ENCODE peak calls at places on chromosomes 3 and 15, in ten cellular contexts. R is cardiac fibroblast; M is GM10248; W is lung; Y is tibial nerve; Z is type B pancreatic cell; X is AG09319; C is heart right ventricle; J is CD4-positive, alpha-beta T cell; H is fibroblast of pulmonary artery. I is an unnamed sample.
A peak's percentile ranks its signal among the peaks of the same experiment; 100 is the strongest.

GRCh38 chr3:150528359-150528797 is 17.9 kb downstream of the SERP1 start:
- DNase-seq in Z (no peak), X (peak; percentile 30), H (peak; percentile 58), Y (no peak), W (no peak), R (peak; percentile 70), M (peak; percentile 26), C (no peak), J (no peak), I (no peak)

GRCh38 chr15:91208366-91208765 is 108.3 kb downstream of the SV2B start:
- DNase-seq in Y (no peak), X (no peak), Z (no peak), J (no peak), W (no peak), M (no peak), C (no peak), R (no peak), H (no peak), I (no peak)

GRCh38 chr15:91482799-91483198 is 370.7 kb upstream of the SLCO3A1 start:
- DNase-seq in J (no peak), W (no peak), C (no peak), M (no peak), R (no peak), X (no peak), Y (no peak), H (no peak), Z (no peak), I (no peak)

GRCh38 chr3:98013428-98014349 is 21.4 kb downstream of the GABRR3 start:
- DNase-seq in M (no peak), Y (no peak), H (peak; percentile 26), X (peak; percentile 57), W (no peak), J (no peak), Z (no peak), R (no peak), C (no peak), I (no peak)

GRCh38 chr3:57951106-57951882 is 56.9 kb upstream of the FLNB start:
- DNase-seq in H (peak; percentile 87), M (peak; percentile 31), J (no peak), Y (peak; percentile 64), C (peak; percentile 64), W (peak; percentile 61), Z (no peak), X (no peak), R (peak; percentile 85), I (peak; percentile 84)

GRCh38 chr15:85582719-85583089 is 202.3 kb downstream of the AKAP13 start:
- DNase-seq in X (no peak), H (no peak), Y (peak; percentile 58), R (peak; percentile 71), C (peak; percentile 40), M (peak; percentile 44), W (no peak), J (peak; percentile 69), Z (no peak), I (no peak)

GRCh38 chr15:64883097-64883581 is 28.6 kb upstream of the ANKDD1A start:
- DNase-seq in H (peak; percentile 55), X (no peak), C (no peak), Z (no peak), M (peak; percentile 78), W (no peak), R (peak; percentile 74), Y (no peak), J (no peak), I (no peak)

GRCh38 chr15:65337436-65338070 is 33.1 kb downstream of the RNU5B-1 start:
- DNase-seq in W (no peak), R (no peak), C (no peak), Y (no peak), Z (no peak), M (no peak), X (no peak), J (no peak), H (no peak), I (no peak)

GRCh38 chr3:32454111-32454510 is 48.5 kb downstream of the CMTM6 start:
- DNase-seq in H (no peak), X (no peak), R (no peak), M (no peak), C (no peak), J (no peak), Y (no peak), Z (no peak), W (no peak), I (no peak)

GRCh38 chr15:62277816-62278394 is 112.8 kb upstream of the C2CD4B start:
- DNase-seq in H (no peak), M (no peak), W (no peak), Y (no peak), Z (no peak), C (no peak), J (no peak), R (no peak), X (no peak), I (no peak)

GRCh38 chr3:23174426-23175039 is 28.6 kb upstream of the UBE2E2 start:
- DNase-seq in Z (no peak), X (no peak), M (no peak), R (peak; percentile 11), H (peak; percentile 66), Y (no peak), W (no peak), J (no peak), C (peak; percentile 29), I (no peak)

GRCh38 chr3:71582612-71583568 is 638 bp downstream of the FOXP1 start:
- DNase-seq in W (peak; percentile 75), Y (peak; percentile 62), R (peak; percentile 46), H (no peak), C (peak; percentile 82), M (peak; percentile 33), X (no peak), Z (peak; percentile 80), J (peak; percentile 59), I (peak; percentile 86)

GRCh38 chr3:131540143-131540542 is 37.4 kb upstream of the MRPL3 start:
- DNase-seq in Y (no peak), Z (no peak), R (no peak), H (no peak), J (no peak), M (no peak), C (no peak), X (no peak), W (no peak), I (no peak)
- TF ChIP-seq CTCF in Y (no peak), Z (no peak), R (no peak), H (no peak), J (no peak), M (no peak), C (no peak), X (no peak), W (no peak), I (no peak)

DNA sequence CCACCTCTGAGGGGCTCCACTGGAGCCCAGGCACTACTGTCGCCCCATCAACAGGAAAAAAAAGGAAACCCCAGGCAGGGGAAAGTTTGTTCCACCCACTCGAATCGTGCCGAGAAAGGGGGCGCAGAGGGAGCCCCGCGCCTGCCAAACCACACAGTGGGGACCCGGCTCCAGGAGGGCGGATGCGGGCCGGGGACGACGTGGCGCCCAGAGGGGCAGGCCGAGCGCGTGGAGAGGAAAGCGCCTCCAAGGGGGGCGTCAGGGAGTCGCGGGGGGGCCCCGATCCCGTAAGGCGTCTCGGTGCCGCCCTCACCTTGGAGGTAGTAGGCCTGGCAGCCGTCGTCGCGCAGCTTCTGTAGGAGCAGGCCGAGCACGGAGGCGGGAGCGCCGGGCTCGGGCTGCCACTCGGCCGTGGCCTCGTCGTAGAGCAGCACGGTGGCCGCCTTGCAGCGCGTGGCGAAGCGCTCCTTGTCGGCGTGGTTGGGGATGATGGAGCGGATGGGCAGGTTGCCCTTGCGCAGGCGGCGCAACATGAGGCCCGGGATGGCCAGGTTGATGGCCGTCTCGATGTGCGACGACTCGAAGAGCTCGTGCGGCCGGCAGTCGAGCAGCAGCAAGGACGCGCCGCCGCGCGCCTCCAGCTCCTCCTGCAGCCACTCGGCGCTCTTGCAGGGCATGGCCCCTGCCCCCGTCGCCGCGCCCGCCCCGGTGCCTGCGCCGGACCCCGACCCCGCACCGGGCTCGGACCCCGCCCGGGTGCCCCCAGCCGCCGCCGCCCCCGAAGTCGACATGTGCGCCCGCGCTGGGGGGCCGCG is 627 bp downstream of the DUSP7 start:
- DNase-seq in J (peak; percentile 22), R (peak; percentile 57), H (peak; percentile 62), W (no peak), Z (no peak), M (peak; percentile 52), X (no peak), C (peak; percentile 57), Y (no peak), I (no peak)
- TF ChIP-seq CTCF in J (no peak), R (no peak), H (peak; percentile 9), W (no peak), Z (peak; percentile 42), M (peak; percentile 30), X (peak; percentile 12), C (no peak), Y (peak; percentile 12), I (no peak)

DNA sequence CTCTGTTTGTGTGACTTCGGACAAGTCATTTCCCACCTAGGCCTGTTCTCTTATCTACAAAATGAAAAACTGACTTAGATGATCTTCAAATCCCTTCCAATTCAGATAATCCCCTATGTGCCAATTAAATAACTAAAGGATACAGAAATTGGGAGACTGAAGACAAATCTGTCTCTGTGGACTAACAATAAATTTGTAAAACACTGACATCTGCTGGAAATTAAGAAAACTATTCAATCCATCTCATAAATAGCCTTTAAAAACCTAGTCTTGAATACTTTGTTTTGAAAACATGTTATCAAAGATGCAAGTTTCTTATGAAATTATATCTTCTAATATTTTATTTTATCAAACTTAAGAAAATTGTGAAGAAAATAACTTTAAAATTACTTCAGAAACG is 38.3 kb downstream of the MTHFS start:
- DNase-seq in C (no peak), J (no peak), Y (no peak), Z (no peak), R (peak; percentile 33), W (no peak), M (no peak), H (peak; percentile 27), X (no peak), I (no peak)
- TF ChIP-seq CTCF in C (no peak), J (no peak), Y (no peak), Z (peak; percentile 58), R (no peak), W (no peak), M (peak; percentile 27), H (peak; percentile 36), X (peak; percentile 11), I (no peak)

GRCh38 chr3:14274537-14274936 is 95.9 kb downstream of the LSM3 start:
- DNase-seq in H (no peak), Y (no peak), J (no peak), X (no peak), R (no peak), C (no peak), Z (no peak), M (no peak), W (no peak), I (no peak)

GRCh38 chr3:14275962-14276909 is 97.6 kb downstream of the LSM3 start:
- DNase-seq in X (no peak), M (no peak), Y (no peak), W (no peak), H (no peak), J (no peak), C (no peak), Z (no peak), R (no peak), I (no peak)

GRCh38 chr3:14277557-14277956 is 98.9 kb downstream of the LSM3 start:
- DNase-seq in R (no peak), J (no peak), C (no peak), H (no peak), Y (no peak), Z (no peak), X (no peak), M (no peak), W (no peak), I (no peak)

GRCh38 chr3:14273886-14274517 is 95.4 kb downstream of the LSM3 start:
- DNase-seq in Y (no peak), R (peak; percentile 17), X (no peak), H (no peak), J (no peak), C (no peak), Z (no peak), M (no peak), W (no peak), I (no peak)

GRCh38 chr3:14274999-14275961 is 96.7 kb downstream of the LSM3 start:
- DNase-seq in R (peak; percentile 24), M (no peak), X (no peak), H (peak; percentile 31), J (no peak), W (no peak), Z (no peak), Y (no peak), C (no peak), I (no peak)
- TF ChIP-seq CTCF in R (peak; percentile 35), M (peak; percentile 17), X (peak; percentile 29), H (peak; percentile 42), J (no peak), W (no peak), Z (peak; percentile 53), Y (no peak), C (peak; percentile 21), I (no peak)

I was measured in coronary artery.